ENCODE peak calls at places on chromosome 12, in nine cellular contexts. One of them, this sample, is unnamed.

GRCh38 chr12:12720637-12721250 is 3.6 kb downstream of the CDKN1B start:
- DNase-seq in OCI-LY7: no peak
- DNase-seq in MM.1S: peak
- DNase-seq in neural progenitor cell: no peak
- DNase-seq in HCT116: no peak
- DNase-seq in SK-N-SH: no peak
- DNase-seq in PC-3: peak
- DNase-seq in GM23248: peak
- DNase-seq in hepatocyte: no peak
- DNase-seq in this sample: no peak

GRCh38 chr12:132327351-132328171 is 1.8 kb downstream of the GALNT9 start:
- DNase-seq in GM23248: peak
- DNase-seq in OCI-LY7: no peak
- DNase-seq in MM.1S: no peak
- DNase-seq in PC-3: peak
- DNase-seq in HCT116: no peak
- DNase-seq in neural progenitor cell: no peak
- DNase-seq in SK-N-SH: no peak
- DNase-seq in hepatocyte: peak
- DNase-seq in this sample: no peak

GRCh38 chr12:75452675-75453330 is 27.8 kb upstream of the GLIPR1 start:
- DNase-seq in GM23248: peak
- DNase-seq in neural progenitor cell: no peak
- DNase-seq in MM.1S: no peak
- DNase-seq in PC-3: peak
- DNase-seq in HCT116: no peak
- DNase-seq in SK-N-SH: no peak
- DNase-seq in OCI-LY7: no peak
- DNase-seq in hepatocyte: no peak
- DNase-seq in this sample: no peak

GRCh38 chr12:6529291-6529737 is 5.0 kb upstream of the GAPDH start:
- DNase-seq in MM.1S: no peak
- DNase-seq in neural progenitor cell: no peak
- DNase-seq in SK-N-SH: no peak
- DNase-seq in hepatocyte: no peak
- DNase-seq in OCI-LY7: no peak
- DNase-seq in GM23248: no peak
- DNase-seq in PC-3: no peak
- DNase-seq in HCT116: no peak
- DNase-seq in this sample: no peak

GRCh38 chr12:8823565-8824300 is 1.3 kb downstream of the A2ML1 start:
- DNase-seq in GM23248: peak
- DNase-seq in neural progenitor cell: peak
- DNase-seq in hepatocyte: peak
- DNase-seq in HCT116: peak
- DNase-seq in PC-3: no peak
- DNase-seq in MM.1S: no peak
- DNase-seq in OCI-LY7: peak
- DNase-seq in SK-N-SH: peak
- DNase-seq in this sample: peak

GRCh38 chr12:80861636-80862378 is 75.9 kb downstream of the LIN7A start:
- DNase-seq in PC-3: no peak
- DNase-seq in MM.1S: no peak
- DNase-seq in SK-N-SH: no peak
- DNase-seq in OCI-LY7: no peak
- DNase-seq in hepatocyte: no peak
- DNase-seq in HCT116: no peak
- DNase-seq in GM23248: peak
- DNase-seq in neural progenitor cell: no peak
- DNase-seq in this sample: no peak

GRCh38 chr12:121532503-121533390 is 48.1 kb downstream of the KDM2B start:
- DNase-seq in PC-3: no peak
- DNase-seq in neural progenitor cell: no peak
- DNase-seq in SK-N-SH: no peak
- DNase-seq in MM.1S: no peak
- DNase-seq in GM23248: peak
- DNase-seq in hepatocyte: no peak
- DNase-seq in HCT116: no peak
- DNase-seq in OCI-LY7: no peak
- DNase-seq in this sample: no peak

GRCh38 chr12:98332626-98333025 is 182.8 kb upstream of the TMPO start:
- DNase-seq in MM.1S: no peak
- DNase-seq in HCT116: no peak
- DNase-seq in PC-3: no peak
- DNase-seq in GM23248: no peak
- DNase-seq in SK-N-SH: no peak
- DNase-seq in hepatocyte: no peak
- DNase-seq in OCI-LY7: peak
- DNase-seq in neural progenitor cell: no peak
- DNase-seq in this sample: no peak

GRCh38 chr12:68239309-68239708 is 13.7 kb upstream of the IL26 start:
- DNase-seq in HCT116: no peak
- DNase-seq in PC-3: peak
- DNase-seq in GM23248: no peak
- DNase-seq in SK-N-SH: no peak
- DNase-seq in MM.1S: no peak
- DNase-seq in hepatocyte: no peak
- DNase-seq in OCI-LY7: no peak
- DNase-seq in neural progenitor cell: no peak
- DNase-seq in this sample: no peak

GRCh38 chr12:68242777-68243176 is 10.6 kb downstream of the IL22 start:
- DNase-seq in PC-3: no peak
- DNase-seq in neural progenitor cell: no peak
- DNase-seq in SK-N-SH: no peak
- DNase-seq in hepatocyte: no peak
- DNase-seq in GM23248: no peak
- DNase-seq in HCT116: no peak
- DNase-seq in OCI-LY7: no peak
- DNase-seq in MM.1S: no peak
- DNase-seq in this sample: no peak

GRCh38 chr12:68240079-68240478 is 13.3 kb downstream of the IL22 start:
- DNase-seq in OCI-LY7: no peak
- DNase-seq in SK-N-SH: no peak
- DNase-seq in GM23248: peak
- DNase-seq in PC-3: peak
- DNase-seq in neural progenitor cell: no peak
- DNase-seq in HCT116: no peak
- DNase-seq in MM.1S: no peak
- DNase-seq in hepatocyte: peak
- DNase-seq in this sample: no peak

GRCh38 chr12:68237523-68238070 is 12.0 kb upstream of the IL26 start:
- DNase-seq in hepatocyte: no peak
- DNase-seq in MM.1S: no peak
- DNase-seq in GM23248: peak
- DNase-seq in PC-3: no peak
- DNase-seq in HCT116: no peak
- DNase-seq in OCI-LY7: no peak
- DNase-seq in SK-N-SH: no peak
- DNase-seq in neural progenitor cell: no peak
- DNase-seq in this sample: no peak

GRCh38 chr12:68240975-68241374 is 12.4 kb downstream of the IL22 start:
- DNase-seq in HCT116: no peak
- DNase-seq in OCI-LY7: peak
- DNase-seq in hepatocyte: peak
- DNase-seq in MM.1S: peak
- DNase-seq in neural progenitor cell: no peak
- DNase-seq in PC-3: peak
- DNase-seq in GM23248: peak
- DNase-seq in SK-N-SH: no peak
- DNase-seq in this sample: no peak
- TF ChIP-seq EZH2phosphoT487 in HCT116: no peak
- TF ChIP-seq EZH2phosphoT487 in OCI-LY7: no peak
- TF ChIP-seq EZH2phosphoT487 in hepatocyte: no peak
- TF ChIP-seq EZH2phosphoT487 in MM.1S: no peak
- TF ChIP-seq EZH2phosphoT487 in neural progenitor cell: no peak
- TF ChIP-seq EZH2phosphoT487 in PC-3: no peak
- TF ChIP-seq EZH2phosphoT487 in GM23248: no peak
- TF ChIP-seq EZH2phosphoT487 in SK-N-SH: no peak
- TF ChIP-seq EZH2phosphoT487 in this sample: no peak

GRCh38 chr12:52308807-52309425 is 12.3 kb downstream of the KRT83 start:
- DNase-seq in neural progenitor cell: no peak
- DNase-seq in SK-N-SH: peak
- DNase-seq in hepatocyte: no peak
- DNase-seq in MM.1S: no peak
- DNase-seq in PC-3: no peak
- DNase-seq in GM23248: no peak
- DNase-seq in HCT116: no peak
- DNase-seq in OCI-LY7: no peak
- DNase-seq in this sample: no peak

GRCh38 chr12:52311282-52311643 is 9.9 kb downstream of the KRT83 start:
- DNase-seq in hepatocyte: no peak
- DNase-seq in OCI-LY7: no peak
- DNase-seq in MM.1S: no peak
- DNase-seq in SK-N-SH: no peak
- DNase-seq in neural progenitor cell: no peak
- DNase-seq in HCT116: no peak
- DNase-seq in PC-3: no peak
- DNase-seq in GM23248: peak
- DNase-seq in this sample: no peak

GRCh38 chr12:52310622-52311281 is 10.4 kb downstream of the KRT83 start:
- DNase-seq in neural progenitor cell: no peak
- DNase-seq in GM23248: peak
- DNase-seq in HCT116: no peak
- DNase-seq in SK-N-SH: no peak
- DNase-seq in hepatocyte: no peak
- DNase-seq in MM.1S: no peak
- DNase-seq in OCI-LY7: no peak
- DNase-seq in PC-3: no peak
- DNase-seq in this sample: no peak

GRCh38 chr12:52305921-52306705 is 14.8 kb upstream of the KRT81 start:
- DNase-seq in MM.1S: no peak
- DNase-seq in HCT116: no peak
- DNase-seq in GM23248: no peak
- DNase-seq in PC-3: no peak
- DNase-seq in neural progenitor cell: no peak
- DNase-seq in SK-N-SH: no peak
- DNase-seq in OCI-LY7: no peak
- DNase-seq in hepatocyte: no peak
- DNase-seq in this sample: peak

DNA sequence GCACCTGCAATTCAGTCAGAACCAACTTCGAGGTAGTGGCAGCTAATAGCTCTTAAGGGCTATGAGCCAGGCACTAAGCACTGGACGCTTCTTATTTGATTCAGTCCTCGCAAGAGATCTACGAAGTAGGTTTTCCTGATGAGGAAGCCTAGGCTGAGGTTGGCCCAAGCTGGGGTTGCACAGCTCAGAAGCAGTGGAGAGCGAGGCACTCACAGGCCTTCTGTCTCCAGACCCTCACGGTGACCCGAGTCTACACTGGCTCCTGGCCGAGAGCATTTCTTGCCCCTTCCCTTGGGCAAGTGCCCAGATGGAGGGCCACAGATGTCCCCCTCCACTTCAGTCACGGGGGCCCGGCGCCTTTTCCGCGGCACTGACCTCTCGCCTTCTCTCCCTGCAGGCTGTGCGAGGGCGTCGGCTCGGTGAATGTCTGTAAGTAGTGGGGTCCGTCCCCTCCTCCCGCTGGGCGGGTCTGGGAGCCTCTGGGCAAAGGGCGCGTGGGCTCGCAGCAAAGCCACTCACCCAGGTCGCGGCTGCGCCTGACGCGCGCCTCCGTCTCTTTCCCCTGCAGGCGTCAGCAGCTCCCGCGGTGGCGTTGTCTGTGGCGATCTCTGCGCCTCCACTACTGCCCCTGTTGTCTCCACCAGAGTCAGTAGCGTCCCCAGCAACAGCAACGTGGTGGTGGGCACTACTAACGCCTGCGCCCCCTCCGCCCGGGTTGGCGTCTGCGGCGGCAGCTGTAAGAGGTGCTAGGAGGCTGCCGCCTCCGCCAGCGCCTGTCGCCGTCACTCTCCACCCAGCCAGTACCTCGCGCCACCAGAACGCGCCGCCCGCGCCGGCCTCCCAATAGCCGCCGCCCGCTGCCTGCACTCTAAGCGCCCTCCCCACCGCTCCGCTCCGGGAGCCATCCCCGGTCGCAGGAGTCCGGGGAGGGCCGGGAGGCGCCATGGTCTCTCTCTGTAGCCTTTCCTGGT is 13.1 kb downstream of the KRT83 start:
- DNase-seq in neural progenitor cell: peak
- DNase-seq in PC-3: peak
- DNase-seq in hepatocyte: peak
- DNase-seq in OCI-LY7: no peak
- DNase-seq in GM23248: peak
- DNase-seq in HCT116: peak
- DNase-seq in SK-N-SH: peak
- DNase-seq in MM.1S: no peak
- DNase-seq in this sample: peak
- TF ChIP-seq EZH2phosphoT487 in neural progenitor cell: no peak
- TF ChIP-seq EZH2phosphoT487 in PC-3: no peak
- TF ChIP-seq EZH2phosphoT487 in hepatocyte: no peak
- TF ChIP-seq EZH2phosphoT487 in OCI-LY7: no peak
- TF ChIP-seq EZH2phosphoT487 in GM23248: no peak
- TF ChIP-seq EZH2phosphoT487 in HCT116: no peak
- TF ChIP-seq EZH2phosphoT487 in SK-N-SH: no peak
- TF ChIP-seq EZH2phosphoT487 in MM.1S: no peak
- TF ChIP-seq EZH2phosphoT487 in this sample: no peak

GRCh38 chr12:111149299-111149698 is 219.6 kb downstream of the PHETA1 start:
- DNase-seq in HCT116: no peak
- DNase-seq in SK-N-SH: no peak
- DNase-seq in neural progenitor cell: no peak
- DNase-seq in OCI-LY7: no peak
- DNase-seq in PC-3: no peak
- DNase-seq in hepatocyte: no peak
- DNase-seq in GM23248: no peak
- DNase-seq in MM.1S: no peak
- DNase-seq in this sample: no peak
- TF ChIP-seq EZH2phosphoT487 in HCT116: no peak
- TF ChIP-seq EZH2phosphoT487 in SK-N-SH: no peak
- TF ChIP-seq EZH2phosphoT487 in neural progenitor cell: no peak
- TF ChIP-seq EZH2phosphoT487 in OCI-LY7: no peak
- TF ChIP-seq EZH2phosphoT487 in PC-3: no peak
- TF ChIP-seq EZH2phosphoT487 in hepatocyte: no peak
- TF ChIP-seq EZH2phosphoT487 in GM23248: no peak
- TF ChIP-seq EZH2phosphoT487 in MM.1S: no peak
- TF ChIP-seq EZH2phosphoT487 in this sample: no peak

GRCh38 chr12:89344043-89344861 is 8.0 kb downstream of the DUSP6 start:
- DNase-seq in hepatocyte: no peak
- DNase-seq in SK-N-SH: no peak
- DNase-seq in GM23248: no peak
- DNase-seq in neural progenitor cell: no peak
- DNase-seq in OCI-LY7: no peak
- DNase-seq in HCT116: no peak
- DNase-seq in MM.1S: no peak
- DNase-seq in PC-3: no peak
- DNase-seq in this sample: no peak

GRCh38 chr12:89345830-89346740 is 6.2 kb downstream of the DUSP6 start:
- DNase-seq in hepatocyte: no peak
- DNase-seq in PC-3: peak
- DNase-seq in MM.1S: peak
- DNase-seq in GM23248: peak
- DNase-seq in OCI-LY7: peak
- DNase-seq in neural progenitor cell: peak
- DNase-seq in SK-N-SH: peak
- DNase-seq in HCT116: peak
- DNase-seq in this sample: peak

GRCh38 chr12:89345376-89345775 is 6.9 kb downstream of the DUSP6 start:
- DNase-seq in hepatocyte: no peak
- DNase-seq in neural progenitor cell: no peak
- DNase-seq in HCT116: no peak
- DNase-seq in OCI-LY7: no peak
- DNase-seq in GM23248: no peak
- DNase-seq in MM.1S: peak
- DNase-seq in SK-N-SH: no peak
- DNase-seq in PC-3: no peak
- DNase-seq in this sample: no peak

GRCh38 chr12:89344862-89345202 is 7.5 kb downstream of the DUSP6 start:
- DNase-seq in neural progenitor cell: no peak
- DNase-seq in MM.1S: peak
- DNase-seq in GM23248: no peak
- DNase-seq in PC-3: no peak
- DNase-seq in hepatocyte: no peak
- DNase-seq in SK-N-SH: no peak
- DNase-seq in OCI-LY7: no peak
- DNase-seq in HCT116: no peak
- DNase-seq in this sample: no peak

GRCh38 chr12:89343127-89343526 is 9.2 kb downstream of the DUSP6 start:
- DNase-seq in hepatocyte: peak
- DNase-seq in HCT116: no peak
- DNase-seq in PC-3: no peak
- DNase-seq in GM23248: no peak
- DNase-seq in neural progenitor cell: no peak
- DNase-seq in OCI-LY7: no peak
- DNase-seq in MM.1S: no peak
- DNase-seq in SK-N-SH: no peak
- DNase-seq in this sample: no peak
- TF ChIP-seq EZH2phosphoT487 in hepatocyte: no peak
- TF ChIP-seq EZH2phosphoT487 in HCT116: no peak
- TF ChIP-seq EZH2phosphoT487 in PC-3: no peak
- TF ChIP-seq EZH2phosphoT487 in GM23248: no peak
- TF ChIP-seq EZH2phosphoT487 in neural progenitor cell: no peak
- TF ChIP-seq EZH2phosphoT487 in OCI-LY7: no peak
- TF ChIP-seq EZH2phosphoT487 in MM.1S: no peak
- TF ChIP-seq EZH2phosphoT487 in SK-N-SH: no peak
- TF ChIP-seq EZH2phosphoT487 in this sample: no peak